ENCODE peak calls at places on chromosomes 16 and 17, in five cellular contexts. U, L, Y, Z and A are unnamed samples.

GRCh38 chr16:30741461-30741914 is 6.7 kb upstream of the PHKG2 start:
- DNase-seq in U (peak), L (peak), Y (no peak), Z (no peak), A (no peak)

GRCh38 chr16:69181-69580 is 3.2 kb downstream of the RHBDF1 start:
- DNase-seq in U (no peak), L (no peak), Y (no peak), Z (no peak), A (no peak)

GRCh38 chr16:65119905-65120341 is 1.9 kb downstream of the CDH11 start:
- DNase-seq in U (peak), L (no peak), Y (no peak), Z (no peak), A (no peak)

GRCh38 chr17:82389379-82389778 is 17.8 kb downstream of the UTS2R start:
- DNase-seq in U (no peak), L (no peak), Y (no peak), Z (no peak), A (no peak)

GRCh38 chr16:12674096-12674495 is 129.6 kb downstream of the CPPED1 start:
- DNase-seq in U (peak), L (no peak), Y (no peak), Z (no peak), A (no peak)

GRCh38 chr17:56598471-56598870 is 5.0 kb downstream of the NOG start:
- DNase-seq in U (peak), L (no peak), Y (no peak), Z (no peak), A (no peak)

GRCh38 chr16:11094075-11094593 is 149.8 kb downstream of the CLEC16A start:
- DNase-seq in U (peak), L (no peak), Y (peak), Z (peak), A (no peak)

GRCh38 chr16:15556130-15556529 is 86.8 kb downstream of the MARF1 start:
- DNase-seq in U (no peak), L (no peak), Y (no peak), Z (no peak), A (no peak)

GRCh38 chr17:8896641-8897635 is 29.5 kb upstream of the PIK3R6 start:
- DNase-seq in U (no peak), L (no peak), Y (no peak), Z (no peak), A (no peak)

GRCh38 chr17:57948169-57948554 is 7.0 kb downstream of the CUEDC1 start:
- DNase-seq in U (no peak), L (no peak), Y (no peak), Z (no peak), A (no peak)

GRCh38 chr17:52604105-52604504 is 445.6 kb upstream of the CA10 start:
- DNase-seq in U (no peak), L (no peak), Y (no peak), Z (no peak), A (no peak)
- H3K27ac ChIP-seq in U (no peak), L (no peak), Y (no peak), Z (no peak), A (no peak)

GRCh38 chr16:7508656-7509055 is 176.0 kb downstream of the RBFOX1 start:
- DNase-seq in U (no peak), L (no peak), Y (no peak), Z (no peak), A (no peak)

GRCh38 chr16:7512503-7512902 is 179.9 kb downstream of the RBFOX1 start:
- DNase-seq in U (no peak), L (no peak), Y (no peak), Z (no peak), A (no peak)

GRCh38 chr16:7509919-7510705 is 177.5 kb downstream of the RBFOX1 start:
- DNase-seq in U (no peak), L (no peak), Y (no peak), Z (no peak), A (peak)

GRCh38 chr16:7513429-7513828 is 180.8 kb downstream of the RBFOX1 start:
- DNase-seq in U (no peak), L (peak), Y (peak), Z (no peak), A (peak)

GRCh38 chr16:7511549-7512260 is 179.1 kb downstream of the RBFOX1 start:
- DNase-seq in U (no peak), L (no peak), Y (no peak), Z (no peak), A (no peak)
- TF ChIP-seq MXI1 in U (no peak), L (no peak), Y (no peak), Z (no peak), A (no peak)

DNA sequence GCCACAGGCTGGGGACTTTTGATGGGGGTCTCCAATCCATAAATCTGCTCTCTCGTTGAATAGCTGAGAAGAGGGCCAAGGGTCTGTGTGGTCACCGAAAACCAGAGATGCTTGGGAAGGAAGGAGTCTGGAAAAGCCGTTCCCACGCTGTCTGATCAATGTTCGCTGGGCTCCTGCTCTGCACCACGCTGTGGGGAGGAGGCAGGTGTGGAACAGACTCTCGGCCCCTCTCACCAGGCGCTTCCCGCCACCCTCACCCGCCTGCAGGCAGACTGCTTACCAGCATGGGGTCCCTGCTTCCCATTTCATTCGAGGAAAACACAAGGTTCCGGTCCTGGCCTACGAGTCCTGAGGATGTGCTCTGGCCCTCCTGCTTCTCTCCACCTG is 702 bp upstream of the ALDH3A1 start:
- DNase-seq in U (no peak), L (no peak), Y (no peak), Z (no peak), A (no peak)
- H3K27ac ChIP-seq in U (no peak), L (no peak), Y (no peak), Z (no peak), A (no peak)

DNA sequence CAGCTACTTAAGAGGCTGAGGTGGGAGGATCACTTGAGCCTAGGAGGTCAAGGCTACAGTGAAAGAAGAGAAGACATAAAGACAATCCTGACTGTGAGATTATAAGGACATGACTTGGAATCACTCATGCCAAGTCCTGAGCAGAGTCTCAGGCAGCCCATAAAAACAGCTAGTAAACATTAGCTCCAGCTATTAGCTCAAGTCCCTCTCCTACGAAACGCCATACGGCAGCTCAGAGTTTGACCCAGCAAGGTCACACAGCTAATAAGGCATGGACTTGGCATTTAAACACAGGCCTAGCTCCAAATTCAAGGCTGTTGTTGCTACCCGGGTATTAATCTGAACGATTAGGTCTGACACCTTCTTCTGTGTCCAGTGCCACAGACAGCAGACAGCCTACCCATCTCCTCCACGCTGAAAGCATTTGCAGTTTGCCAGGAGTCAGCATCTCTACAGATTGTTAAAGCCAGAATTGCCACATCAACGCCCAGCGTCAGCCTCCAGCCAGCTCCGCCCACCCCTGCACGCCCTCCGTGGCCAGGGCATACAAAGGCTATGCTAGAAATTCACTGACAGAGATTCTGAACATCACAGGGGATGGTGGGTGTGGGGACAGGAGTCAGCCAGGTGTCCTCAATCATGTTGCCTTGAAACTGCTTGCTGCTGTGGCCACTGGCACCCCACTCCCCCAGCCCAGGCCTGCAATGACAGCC is 10.0 kb upstream of the TMEM114 start:
- DNase-seq in U (no peak), L (no peak), Y (no peak), Z (no peak), A (no peak)
- TF ChIP-seq MXI1 in U (no peak), L (no peak), Y (no peak), Z (no peak), A (no peak)

DNA sequence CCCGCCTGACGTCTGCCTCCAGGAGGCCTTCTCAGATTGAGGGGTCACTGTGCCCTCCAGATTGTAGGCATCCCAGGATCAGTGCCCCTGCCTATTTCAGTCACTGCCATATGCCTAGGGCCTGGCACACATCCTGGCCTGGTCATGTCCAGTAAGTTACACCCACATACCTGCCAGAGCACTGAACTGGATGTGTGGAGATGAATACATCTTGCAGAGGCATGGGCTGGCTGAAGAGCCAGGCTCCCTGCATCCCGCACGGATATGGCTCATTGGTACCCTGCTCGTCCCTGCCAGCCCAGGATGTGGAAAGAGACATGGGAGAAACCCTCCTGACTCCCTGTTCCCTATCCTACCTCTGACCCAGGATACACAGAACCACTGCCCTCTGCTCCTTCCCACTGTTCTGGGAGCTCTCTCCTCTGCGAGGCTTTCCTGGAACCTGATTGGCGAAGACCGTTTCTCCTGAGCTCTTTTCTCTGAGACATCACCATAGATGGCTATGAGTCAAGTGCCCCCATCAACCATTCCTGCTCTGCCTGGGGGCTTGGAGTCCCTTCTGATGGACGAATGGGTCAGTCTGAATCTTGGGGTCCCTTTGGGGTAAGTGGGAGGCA is 40.0 kb upstream of the TAC4 start:
- DNase-seq in U (no peak), L (no peak), Y (no peak), Z (no peak), A (no peak)
- H3K27ac ChIP-seq in U (no peak), L (peak), Y (no peak), Z (no peak), A (no peak)

DNA sequence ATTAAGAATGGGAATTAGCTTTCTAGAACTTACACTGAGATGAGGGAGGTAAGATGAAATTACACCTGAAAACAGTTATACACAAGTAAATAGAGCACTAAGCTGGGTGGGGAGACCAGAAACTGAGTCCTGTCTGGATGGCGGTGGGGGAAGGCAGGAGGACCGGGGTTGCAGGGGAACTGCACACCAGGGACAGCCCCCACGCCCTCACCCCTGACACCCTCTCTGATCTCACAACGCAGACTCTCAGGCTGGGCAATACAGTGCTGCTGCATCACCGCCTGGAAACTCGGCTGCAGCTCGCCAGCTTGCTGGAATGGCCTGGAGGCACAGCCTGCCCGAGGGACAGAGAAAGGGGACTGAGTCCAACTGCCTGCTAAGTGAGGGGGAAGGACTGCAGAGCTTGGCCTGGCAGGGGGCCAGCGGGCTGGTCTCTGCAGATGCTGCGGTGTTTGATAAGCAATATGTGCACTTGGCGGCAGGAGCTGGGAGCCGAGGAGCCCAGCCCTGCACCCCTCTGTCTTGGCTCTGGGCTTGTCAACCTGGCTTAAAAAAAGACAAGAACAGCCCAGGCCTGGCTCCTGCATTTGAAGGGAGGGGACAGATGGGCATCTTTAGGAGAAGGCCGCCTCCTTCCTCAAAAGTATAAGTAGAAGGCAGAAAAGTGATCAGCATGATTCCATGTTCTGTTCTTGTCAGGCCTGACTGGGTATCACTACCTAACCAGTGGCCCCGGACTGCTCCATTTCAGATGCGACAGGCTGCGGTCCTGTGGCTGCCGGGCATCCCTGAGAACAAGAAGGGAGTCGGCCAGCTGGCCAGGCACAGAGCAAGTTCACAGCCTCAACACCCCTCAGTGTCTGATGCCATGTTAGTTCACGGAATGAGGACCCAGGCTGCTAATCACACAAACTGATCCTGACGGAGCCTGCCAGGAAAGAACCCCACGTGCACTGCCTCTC is 30.2 kb downstream of the SPHK1 start:
- DNase-seq in U (peak), L (no peak), Y (peak), Z (no peak), A (peak)
- TF ChIP-seq MXI1 in U (no peak), L (no peak), Y (no peak), Z (no peak), A (peak)

DNA sequence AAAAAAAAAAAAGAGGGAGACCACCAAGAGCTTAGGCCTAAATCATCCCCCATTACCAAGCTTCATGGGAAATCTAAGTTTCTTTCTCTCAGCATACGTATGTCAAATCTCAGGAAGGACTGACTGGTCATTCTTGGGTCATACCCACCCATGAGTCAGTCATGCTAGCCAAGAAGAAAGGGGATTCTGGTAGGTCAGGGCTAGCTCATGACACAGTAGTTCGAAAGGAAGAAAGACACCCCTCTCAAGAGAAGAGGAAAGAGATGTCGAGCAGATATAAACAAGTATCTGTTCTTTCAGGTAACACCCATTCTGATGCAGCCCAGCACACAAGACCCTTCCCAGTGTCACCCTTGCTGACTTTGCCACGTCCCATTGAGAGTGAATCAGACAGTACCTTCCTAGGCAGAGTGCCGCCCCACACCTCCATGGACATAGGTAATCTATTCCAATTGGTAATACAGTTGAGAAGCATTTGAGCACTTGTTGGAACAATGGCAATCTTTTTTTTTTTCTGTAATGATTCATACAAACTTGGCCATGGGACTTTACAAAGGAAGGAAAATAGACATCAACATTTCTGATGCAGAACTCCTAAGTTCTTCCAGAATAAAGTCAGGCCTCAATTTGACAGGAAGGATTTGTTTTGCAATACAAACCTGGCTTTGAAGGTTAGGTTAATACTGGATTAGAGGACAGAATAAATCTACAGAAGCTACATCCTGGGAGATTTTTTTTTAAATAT is 38.2 kb downstream of the COPRS start:
- DNase-seq in U (peak), L (no peak), Y (no peak), Z (no peak), A (no peak)
- H3K27ac ChIP-seq in U (no peak), L (no peak), Y (no peak), Z (no peak), A (no peak)